ENCODE peak calls at places on chromosomes 5 and 9, in five cellular contexts. E, V, S, O and Z are unnamed samples.

GRCh38 chr5:93371893-93372292 is 209.1 kb downstream of the NR2F1-AS1 start:
- DNase-seq in E (no peak), V (no peak), S (no peak), O (no peak), Z (no peak)

GRCh38 chr9:26321935-26322334 is 570.7 kb downstream of the CAAP1 start:
- DNase-seq in E (no peak), V (no peak), S (no peak), O (no peak), Z (no peak)

GRCh38 chr5:124743534-124744169 is 2.8 kb downstream of the ZNF608 start:
- DNase-seq in E (no peak), V (no peak), S (no peak), O (no peak), Z (no peak)

GRCh38 chr5:107359033-107359915 is 311.5 kb downstream of the EFNA5 start:
- DNase-seq in E (no peak), V (no peak), S (no peak), O (peak; percentile 44), Z (no peak)

GRCh38 chr5:37631939-37632338 is 207.9 kb downstream of the GDNF start:
- DNase-seq in E (no peak), V (no peak), S (no peak), O (no peak), Z (no peak)

GRCh38 chr9:19934301-19934868 is 145.5 kb upstream of the SLC24A2 start:
- DNase-seq in E (peak; percentile 56), V (no peak), S (no peak), O (peak; percentile 2), Z (no peak)

GRCh38 chr5:54902817-54903473 is 82.4 kb downstream of the ESM1 start:
- DNase-seq in E (no peak), V (no peak), S (no peak), O (no peak), Z (no peak)

GRCh38 chr9:113901196-113901818 is 25.2 kb downstream of the ZNF618 start:
- DNase-seq in E (no peak), V (no peak), S (no peak), O (no peak), Z (no peak)

GRCh38 chr9:133968966-133969617 is 23.0 kb downstream of the VAV2 start:
- DNase-seq in E (peak; percentile 54), V (no peak), S (no peak), O (no peak), Z (no peak)

GRCh38 chr9:84583866-84584265 is 85.7 kb upstream of the NTRK2 start:
- DNase-seq in E (no peak), V (no peak), S (no peak), O (no peak), Z (no peak)

GRCh38 chr5:32785639-32786216 is 74.6 kb downstream of the NPR3 start:
- DNase-seq in E (no peak), V (no peak), S (no peak), O (no peak), Z (no peak)

GRCh38 chr5:73412597-73412988 is 36.0 kb downstream of the FOXD1 start:
- DNase-seq in E (no peak), V (no peak), S (no peak), O (peak; percentile 29), Z (no peak)

GRCh38 chr5:72720205-72720604 is 96.3 kb upstream of the TNPO1 start:
- DNase-seq in E (no peak), V (no peak), S (no peak), O (no peak), Z (no peak)

GRCh38 chr9:82127993-82128710 is 139.6 kb downstream of the SPATA31D1 start:
- DNase-seq in E (no peak), V (no peak), S (no peak), O (no peak), Z (no peak)

GRCh38 chr5:116686438-116686837 is 111.8 kb upstream of the SEMA6A start:
- DNase-seq in E (no peak), V (no peak), S (no peak), O (no peak), Z (no peak)

GRCh38 chr5:88729476-88730182 is 153.4 kb downstream of the MEF2C start:
- DNase-seq in E (no peak), V (no peak), S (peak; percentile 59), O (peak; percentile 75), Z (peak; percentile 61)

GRCh38 chr5:132495063-132495671 is 4.6 kb upstream of the IRF1 start:
- DNase-seq in E (no peak), V (no peak), S (no peak), O (no peak), Z (no peak)

GRCh38 chr5:73963021-73963420 is 337.0 kb downstream of the ARHGEF28 start:
- DNase-seq in E (no peak), V (no peak), S (no peak), O (no peak), Z (no peak)

GRCh38 chr9:95284152-95284551 is 33.4 kb downstream of the FANCC start:
- DNase-seq in E (no peak), V (no peak), S (peak; percentile 77), O (no peak), Z (no peak)

GRCh38 chr9:116763665-116764064 is 76.6 kb downstream of the TRIM32 start:
- DNase-seq in E (no peak), V (no peak), S (no peak), O (no peak), Z (no peak)

GRCh38 chr5:160165137-160166068 is 46.2 kb upstream of the PWWP2A start:
- DNase-seq in E (peak; percentile 90), V (peak; percentile 92), S (peak; percentile 98), O (peak; percentile 95), Z (peak; percentile 97)

GRCh38 chr9:133378408-133378962 is 2.3 kb downstream of the STKLD1 start:
- DNase-seq in E (no peak), V (no peak), S (no peak), O (no peak), Z (no peak)

GRCh38 chr5:76180817-76181805 is 97.9 kb downstream of the SV2C start:
- DNase-seq in E (no peak), V (no peak), S (no peak), O (peak; percentile 29), Z (no peak)

GRCh38 chr5:40277161-40277906 is 402.4 kb upstream of the PTGER4 start:
- DNase-seq in E (no peak), V (no peak), S (no peak), O (no peak), Z (no peak)

GRCh38 chr5:94276056-94276455 is 342.3 kb downstream of the KIAA0825 start:
- DNase-seq in E (no peak), V (no peak), S (no peak), O (no peak), Z (no peak)

GRCh38 chr9:5269249-5269715 is 35.2 kb downstream of the RLN2 start:
- DNase-seq in E (no peak), V (no peak), S (peak; percentile 3), O (no peak), Z (no peak)

GRCh38 chr5:100311811-100312210 is 223.4 kb upstream of the FAM174A start:
- DNase-seq in E (no peak), V (no peak), S (no peak), O (peak; percentile 9), Z (no peak)

GRCh38 chr9:135898634-135899407 is 8.5 kb downstream of the CAMSAP1 start:
- DNase-seq in E (no peak), V (peak; percentile 1), S (peak; percentile 64), O (no peak), Z (peak; percentile 95)

GRCh38 chr9:130029223-130029583 is 13.8 kb downstream of the FNBP1 start:
- DNase-seq in E (no peak), V (no peak), S (no peak), O (no peak), Z (no peak)

GRCh38 chr9:21043841-21044240 is 12.4 kb upstream of the HACD4 start:
- DNase-seq in E (no peak), V (no peak), S (no peak), O (no peak), Z (no peak)

GRCh38 chr9:21047315-21047714 is 15.9 kb upstream of the HACD4 start:
- DNase-seq in E (no peak), V (no peak), S (no peak), O (no peak), Z (no peak)
- H3K4me3 ChIP-seq in E (no peak overlapping the region), V (no peak overlapping the region), S (no peak overlapping the region), O (no peak overlapping the region), Z (no peak overlapping the region)

GRCh38 chr5:55921617-55922016 is 70.5 kb downstream of the IL31RA start:
- DNase-seq in E (no peak), V (no peak), S (no peak), O (no peak), Z (no peak)

GRCh38 chr5:55923873-55924500 is 70.8 kb downstream of the IL6ST start:
- DNase-seq in E (no peak), V (no peak), S (no peak), O (no peak), Z (no peak)

GRCh38 chr5:55924744-55925143 is 70.0 kb downstream of the IL6ST start:
- DNase-seq in E (no peak), V (no peak), S (no peak), O (no peak), Z (no peak)

GRCh38 chr5:55925181-55925580 is 69.6 kb downstream of the IL6ST start:
- DNase-seq in E (no peak), V (no peak), S (no peak), O (no peak), Z (no peak)

GRCh38 chr5:55923177-55923872 is 71.4 kb downstream of the IL6ST start:
- DNase-seq in E (no peak), V (no peak), S (no peak), O (no peak), Z (no peak)
- H3K4me3 ChIP-seq in E (no peak overlapping the region), V (peak overlapping the region; percentile 55), S (no peak overlapping the region), O (no peak overlapping the region), Z (no peak overlapping the region)

GRCh38 chr5:137636846-137637515 is 98.9 kb downstream of the KLHL3 start:
- DNase-seq in E (no peak), V (no peak), S (no peak), O (no peak), Z (no peak)

GRCh38 chr5:137642091-137642490 is 93.8 kb downstream of the KLHL3 start:
- DNase-seq in E (no peak), V (no peak), S (no peak), O (no peak), Z (no peak)

GRCh38 chr5:137639645-137640044 is 96.2 kb downstream of the KLHL3 start:
- DNase-seq in E (no peak), V (no peak), S (no peak), O (no peak), Z (no peak)

GRCh38 chr5:137638841-137639240 is 97.0 kb downstream of the KLHL3 start:
- DNase-seq in E (no peak), V (no peak), S (no peak), O (no peak), Z (no peak)

GRCh38 chr5:137641148-137641547 is 94.7 kb downstream of the KLHL3 start:
- DNase-seq in E (no peak), V (no peak), S (no peak), O (no peak), Z (no peak)
- H3K4me3 ChIP-seq in E (no peak overlapping the region), V (no peak overlapping the region), S (no peak overlapping the region), O (no peak overlapping the region), Z (no peak overlapping the region)

DNA sequence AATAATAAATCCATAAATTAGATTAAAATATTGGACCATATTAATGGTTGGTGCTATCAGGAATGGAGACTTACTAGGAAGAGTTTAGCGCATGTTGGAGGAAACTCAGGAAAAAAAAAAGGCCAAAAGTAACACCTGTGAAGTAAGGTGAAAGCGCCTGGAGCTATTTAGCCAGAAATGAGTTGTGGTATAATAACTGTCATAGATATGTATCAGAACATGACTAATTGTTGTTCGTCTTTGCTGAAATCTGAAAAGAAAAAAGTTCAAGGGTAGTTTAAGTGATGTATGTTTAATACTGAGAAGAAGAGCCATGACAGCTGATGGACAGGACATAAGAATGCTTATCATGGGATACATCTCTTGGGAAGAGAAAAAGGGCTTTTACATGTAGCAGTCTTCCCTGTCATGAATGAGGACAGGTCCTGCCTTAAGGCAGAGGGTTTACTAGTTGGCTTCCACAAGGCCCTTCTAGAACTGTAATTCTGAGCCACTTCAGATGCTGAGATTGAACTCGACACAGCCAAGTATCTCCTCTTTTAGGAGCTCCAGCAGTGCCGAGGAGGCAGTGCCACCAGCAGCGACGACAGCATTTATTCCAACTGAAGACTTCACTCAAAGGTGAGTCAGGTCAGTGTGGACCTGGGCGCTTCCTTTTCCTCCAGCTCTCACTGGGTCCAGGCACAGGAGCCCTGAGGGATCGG is 946 bp upstream of the CAMK4 start:
- DNase-seq in E (no peak), V (no peak), S (no peak), O (no peak), Z (no peak)
- H3K4me3 ChIP-seq in E (no peak overlapping the region), V (peak overlapping the region; percentile 57), S (peak overlapping the region; percentile 70), O (peak overlapping the region; percentile 56), Z (peak overlapping the region; percentile 58)